ENCODE peak calls at places on chromosomes 13 and 19, in seven cellular contexts. One of them, this sample, is unnamed.

GRCh38 chr13:74288361-74288911 is 154.2 kb upstream of the KLF12 start:
- DNase-seq in breast epithelium: no peak
- DNase-seq in thoracic aorta: no peak
- DNase-seq in tibial nerve: no peak
- DNase-seq in SJSA1: no peak
- DNase-seq in foreskin keratinocyte: no peak
- DNase-seq in right atrium auricular region: no peak
- DNase-seq in this sample: no peak

GRCh38 chr19:3075605-3076431 is 13.5 kb upstream of the TLE5 start:
- DNase-seq in SJSA1: peak; percentile 67
- DNase-seq in right atrium auricular region: no peak
- DNase-seq in thoracic aorta: no peak
- DNase-seq in foreskin keratinocyte: no peak
- DNase-seq in breast epithelium: peak; percentile 68
- DNase-seq in tibial nerve: no peak
- DNase-seq in this sample: peak; percentile 49

GRCh38 chr13:105806335-105806920 is 729.0 kb downstream of the EFNB2 start:
- DNase-seq in tibial nerve: no peak
- DNase-seq in foreskin keratinocyte: no peak
- DNase-seq in SJSA1: no peak
- DNase-seq in breast epithelium: no peak
- DNase-seq in thoracic aorta: no peak
- DNase-seq in right atrium auricular region: no peak
- DNase-seq in this sample: no peak

GRCh38 chr13:50893211-50893852 is 16.3 kb upstream of the RNASEH2B start:
- DNase-seq in foreskin keratinocyte: no peak
- DNase-seq in SJSA1: no peak
- DNase-seq in right atrium auricular region: no peak
- DNase-seq in breast epithelium: no peak
- DNase-seq in thoracic aorta: no peak
- DNase-seq in tibial nerve: no peak
- DNase-seq in this sample: no peak

GRCh38 chr19:10641248-10641647 is 12.9 kb upstream of the ILF3 start:
- DNase-seq in thoracic aorta: no peak
- DNase-seq in foreskin keratinocyte: no peak
- DNase-seq in breast epithelium: no peak
- DNase-seq in right atrium auricular region: no peak
- DNase-seq in tibial nerve: no peak
- DNase-seq in SJSA1: no peak
- DNase-seq in this sample: no peak

GRCh38 chr13:113411216-113412023 is 41.9 kb downstream of the ADPRHL1 start:
- DNase-seq in thoracic aorta: peak; percentile 71
- DNase-seq in foreskin keratinocyte: no peak
- DNase-seq in right atrium auricular region: peak; percentile 77
- DNase-seq in breast epithelium: no peak
- DNase-seq in tibial nerve: peak; percentile 52
- DNase-seq in SJSA1: peak; percentile 94
- DNase-seq in this sample: peak; percentile 70

GRCh38 chr13:112700291-112701060 is 10.6 kb downstream of the ATP11A start:
- DNase-seq in tibial nerve: no peak
- DNase-seq in breast epithelium: no peak
- DNase-seq in right atrium auricular region: no peak
- DNase-seq in foreskin keratinocyte: no peak
- DNase-seq in thoracic aorta: no peak
- DNase-seq in SJSA1: no peak
- DNase-seq in this sample: no peak

GRCh38 chr13:48630291-48630690 is 23.4 kb upstream of the CYSLTR2 start:
- DNase-seq in right atrium auricular region: no peak
- DNase-seq in breast epithelium: no peak
- DNase-seq in SJSA1: no peak
- DNase-seq in foreskin keratinocyte: no peak
- DNase-seq in thoracic aorta: no peak
- DNase-seq in tibial nerve: no peak
- DNase-seq in this sample: no peak

GRCh38 chr13:110610955-110611595 is 4.3 kb upstream of the NAXD start:
- DNase-seq in breast epithelium: no peak
- DNase-seq in right atrium auricular region: no peak
- DNase-seq in foreskin keratinocyte: no peak
- DNase-seq in tibial nerve: no peak
- DNase-seq in SJSA1: peak; percentile 96
- DNase-seq in thoracic aorta: no peak
- DNase-seq in this sample: no peak

GRCh38 chr19:48752511-48753365 is at the start of gene FUT1:
- DNase-seq in tibial nerve: no peak
- DNase-seq in thoracic aorta: no peak
- DNase-seq in breast epithelium: peak; percentile 87
- DNase-seq in foreskin keratinocyte: peak; percentile 90
- DNase-seq in SJSA1: no peak
- DNase-seq in right atrium auricular region: peak; percentile 59
- DNase-seq in this sample: peak; percentile 95

GRCh38 chr19:8305798-8306197 is 2.4 kb downstream of the CD320 start:
- DNase-seq in thoracic aorta: no peak
- DNase-seq in foreskin keratinocyte: no peak
- DNase-seq in SJSA1: no peak
- DNase-seq in breast epithelium: peak; percentile 14
- DNase-seq in right atrium auricular region: peak; percentile 38
- DNase-seq in tibial nerve: peak; percentile 1
- DNase-seq in this sample: peak; percentile 8

GRCh38 chr19:44202470-44202869 is 9.9 kb upstream of the ZNF227 start:
- DNase-seq in foreskin keratinocyte: no peak
- DNase-seq in SJSA1: no peak
- DNase-seq in tibial nerve: no peak
- DNase-seq in thoracic aorta: no peak
- DNase-seq in breast epithelium: no peak
- DNase-seq in right atrium auricular region: no peak
- DNase-seq in this sample: no peak

GRCh38 chr19:37975071-37975470 is 68.1 kb downstream of the SIPA1L3 start:
- DNase-seq in thoracic aorta: no peak
- DNase-seq in breast epithelium: no peak
- DNase-seq in SJSA1: no peak
- DNase-seq in right atrium auricular region: no peak
- DNase-seq in tibial nerve: no peak
- DNase-seq in foreskin keratinocyte: no peak
- DNase-seq in this sample: no peak

GRCh38 chr13:83229574-83230300 is 652.5 kb downstream of the SLITRK1 start:
- DNase-seq in SJSA1: no peak
- DNase-seq in right atrium auricular region: no peak
- DNase-seq in foreskin keratinocyte: no peak
- DNase-seq in tibial nerve: no peak
- DNase-seq in thoracic aorta: no peak
- DNase-seq in breast epithelium: no peak
- DNase-seq in this sample: no peak
- H3K27ac ChIP-seq in SJSA1: no peak overlapping the region
- H3K27ac ChIP-seq in right atrium auricular region: no peak overlapping the region
- H3K27ac ChIP-seq in foreskin keratinocyte: no peak overlapping the region
- H3K27ac ChIP-seq in tibial nerve: no peak overlapping the region
- H3K27ac ChIP-seq in thoracic aorta: peak overlapping the region; percentile 35
- H3K27ac ChIP-seq in breast epithelium: no peak overlapping the region
- H3K27ac ChIP-seq in this sample: no peak overlapping the region

GRCh38 chr13:22455036-22455435 is 725.7 kb upstream of the SGCG start:
- DNase-seq in right atrium auricular region: no peak
- DNase-seq in thoracic aorta: no peak
- DNase-seq in SJSA1: no peak
- DNase-seq in tibial nerve: no peak
- DNase-seq in breast epithelium: no peak
- DNase-seq in foreskin keratinocyte: no peak
- DNase-seq in this sample: no peak
- H3K4me1 ChIP-seq in right atrium auricular region: peaks cover 24% of the 10 kb centered on the region
- H3K4me1 ChIP-seq in thoracic aorta: no peaks in the 10 kb centered on the region
- H3K4me1 ChIP-seq in SJSA1: no peaks in the 10 kb centered on the region
- H3K4me1 ChIP-seq in tibial nerve: no peaks in the 10 kb centered on the region
- H3K4me1 ChIP-seq in breast epithelium: no peaks in the 10 kb centered on the region
- H3K4me1 ChIP-seq in foreskin keratinocyte: no peaks in the 10 kb centered on the region
- H3K4me1 ChIP-seq in this sample: no peaks in the 10 kb centered on the region

GRCh38 chr19:1424182-1424955 is 13.8 kb upstream of the RPS15 start:
- DNase-seq in breast epithelium: no peak
- DNase-seq in foreskin keratinocyte: no peak
- DNase-seq in thoracic aorta: no peak
- DNase-seq in tibial nerve: no peak
- DNase-seq in right atrium auricular region: no peak
- DNase-seq in SJSA1: no peak
- DNase-seq in this sample: no peak
- H3K27ac ChIP-seq in breast epithelium: peak overlapping the region; percentile 25
- H3K27ac ChIP-seq in foreskin keratinocyte: peak overlapping the region; percentile 6
- H3K27ac ChIP-seq in thoracic aorta: no peak overlapping the region
- H3K27ac ChIP-seq in tibial nerve: peak overlapping the region; percentile 17
- H3K27ac ChIP-seq in right atrium auricular region: no peak overlapping the region
- H3K27ac ChIP-seq in SJSA1: no peak overlapping the region
- H3K27ac ChIP-seq in this sample: no peak overlapping the region

GRCh38 chr19:19606021-19606420 is 12.5 kb downstream of the PBX4 start:
- DNase-seq in foreskin keratinocyte: peak; percentile 75
- DNase-seq in right atrium auricular region: no peak
- DNase-seq in tibial nerve: no peak
- DNase-seq in breast epithelium: no peak
- DNase-seq in thoracic aorta: no peak
- DNase-seq in SJSA1: no peak
- DNase-seq in this sample: peak; percentile 67
- H3K4me1 ChIP-seq in foreskin keratinocyte: peaks cover 25% of the 10 kb centered on the region
- H3K4me1 ChIP-seq in right atrium auricular region: no peaks in the 10 kb centered on the region
- H3K4me1 ChIP-seq in tibial nerve: no peaks in the 10 kb centered on the region
- H3K4me1 ChIP-seq in breast epithelium: no peaks in the 10 kb centered on the region
- H3K4me1 ChIP-seq in thoracic aorta: no peaks in the 10 kb centered on the region
- H3K4me1 ChIP-seq in SJSA1: no peaks in the 10 kb centered on the region
- H3K4me1 ChIP-seq in this sample: peaks cover 48% of the 10 kb centered on the region

GRCh38 chr19:18059902-18060301 is 26.8 kb downstream of the IL12RB1 start:
- DNase-seq in foreskin keratinocyte: no peak
- DNase-seq in right atrium auricular region: no peak
- DNase-seq in thoracic aorta: no peak
- DNase-seq in tibial nerve: no peak
- DNase-seq in breast epithelium: no peak
- DNase-seq in SJSA1: no peak
- DNase-seq in this sample: no peak
- H3K27ac ChIP-seq in foreskin keratinocyte: no peak overlapping the region
- H3K27ac ChIP-seq in right atrium auricular region: no peak overlapping the region
- H3K27ac ChIP-seq in thoracic aorta: no peak overlapping the region
- H3K27ac ChIP-seq in tibial nerve: no peak overlapping the region
- H3K27ac ChIP-seq in breast epithelium: no peak overlapping the region
- H3K27ac ChIP-seq in SJSA1: no peak overlapping the region
- H3K27ac ChIP-seq in this sample: no peak overlapping the region

DNA sequence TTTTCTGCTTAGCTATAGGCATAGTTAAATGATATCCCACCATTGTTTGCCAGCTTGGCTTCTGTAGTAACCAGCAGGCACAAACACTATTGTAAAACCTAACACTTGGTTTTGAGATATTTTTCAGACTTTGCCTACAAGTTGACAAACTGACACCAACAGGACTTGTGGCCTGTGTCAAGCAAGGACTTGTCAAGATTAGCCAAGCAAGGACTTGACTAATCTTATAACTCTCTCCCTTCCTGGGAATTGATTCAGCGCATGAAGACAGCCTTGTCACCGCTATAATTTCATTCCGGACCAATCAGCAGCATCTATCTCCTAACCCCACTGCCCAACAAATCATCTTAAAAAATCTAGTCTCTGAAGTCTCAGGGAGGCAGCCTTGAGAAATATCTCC is 72.7 kb upstream of the SLITRK1 start:
- DNase-seq in breast epithelium: no peak
- DNase-seq in tibial nerve: no peak
- DNase-seq in SJSA1: no peak
- DNase-seq in right atrium auricular region: no peak
- DNase-seq in thoracic aorta: no peak
- DNase-seq in foreskin keratinocyte: peak; percentile 57
- DNase-seq in this sample: no peak
- H3K4me1 ChIP-seq in breast epithelium: no peaks in the 10 kb centered on the region
- H3K4me1 ChIP-seq in tibial nerve: no peaks in the 10 kb centered on the region
- H3K4me1 ChIP-seq in SJSA1: no peaks in the 10 kb centered on the region
- H3K4me1 ChIP-seq in right atrium auricular region: no peaks in the 10 kb centered on the region
- H3K4me1 ChIP-seq in thoracic aorta: peaks cover 5% of the 10 kb centered on the region
- H3K4me1 ChIP-seq in foreskin keratinocyte: peaks cover 7% of the 10 kb centered on the region
- H3K4me1 ChIP-seq in this sample: no peaks in the 10 kb centered on the region

GRCh38 chr19:16860118-16860517 is 28.7 kb upstream of the F2RL3 start:
- DNase-seq in tibial nerve: no peak
- DNase-seq in foreskin keratinocyte: no peak
- DNase-seq in breast epithelium: no peak
- DNase-seq in SJSA1: no peak
- DNase-seq in right atrium auricular region: no peak
- DNase-seq in thoracic aorta: no peak
- DNase-seq in this sample: no peak

GRCh38 chr19:16862826-16863405 is 25.9 kb upstream of the F2RL3 start:
- DNase-seq in tibial nerve: no peak
- DNase-seq in SJSA1: no peak
- DNase-seq in breast epithelium: no peak
- DNase-seq in foreskin keratinocyte: no peak
- DNase-seq in thoracic aorta: no peak
- DNase-seq in right atrium auricular region: no peak
- DNase-seq in this sample: no peak

GRCh38 chr19:16861875-16862274 is 26.9 kb upstream of the F2RL3 start:
- DNase-seq in right atrium auricular region: no peak
- DNase-seq in breast epithelium: no peak
- DNase-seq in SJSA1: no peak
- DNase-seq in foreskin keratinocyte: no peak
- DNase-seq in thoracic aorta: no peak
- DNase-seq in tibial nerve: no peak
- DNase-seq in this sample: no peak

GRCh38 chr19:16859626-16860025 is 29.2 kb upstream of the F2RL3 start:
- DNase-seq in foreskin keratinocyte: no peak
- DNase-seq in breast epithelium: no peak
- DNase-seq in tibial nerve: no peak
- DNase-seq in right atrium auricular region: no peak
- DNase-seq in thoracic aorta: no peak
- DNase-seq in SJSA1: no peak
- DNase-seq in this sample: no peak

DNA sequence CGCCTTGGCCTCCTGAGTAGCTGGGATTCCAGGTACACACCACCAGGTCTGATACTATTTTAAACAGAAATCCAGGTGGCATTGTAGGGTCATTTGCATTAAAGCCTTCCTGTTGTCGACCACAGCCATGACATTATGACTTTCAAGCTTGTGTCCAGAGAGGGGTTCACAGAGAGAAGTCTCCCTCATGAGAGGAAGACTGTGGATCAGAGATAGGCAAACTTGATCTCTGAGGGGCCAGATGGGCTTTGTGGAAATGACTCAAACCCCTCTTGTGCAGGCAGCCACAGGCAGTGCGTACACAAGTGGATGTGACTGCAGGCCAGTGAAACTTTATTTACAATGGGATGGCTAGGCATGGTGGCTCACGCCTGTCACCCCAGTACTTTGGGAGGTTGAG is 27.8 kb upstream of the F2RL3 start:
- DNase-seq in thoracic aorta: no peak
- DNase-seq in breast epithelium: no peak
- DNase-seq in tibial nerve: no peak
- DNase-seq in foreskin keratinocyte: no peak
- DNase-seq in SJSA1: no peak
- DNase-seq in right atrium auricular region: no peak
- DNase-seq in this sample: no peak
- H3K27ac ChIP-seq in thoracic aorta: no peak overlapping the region
- H3K27ac ChIP-seq in breast epithelium: no peak overlapping the region
- H3K27ac ChIP-seq in tibial nerve: no peak overlapping the region
- H3K27ac ChIP-seq in foreskin keratinocyte: no peak overlapping the region
- H3K27ac ChIP-seq in SJSA1: no peak overlapping the region
- H3K27ac ChIP-seq in right atrium auricular region: no peak overlapping the region
- H3K27ac ChIP-seq in this sample: no peak overlapping the region

This sample was measured in PC-9.